ENCODE peak calls at places on chromosomes 12 and 14, in six cellular contexts. V, S, L, M, A and D are unnamed samples.

GRCh38 chr12:89450922-89451321 is 73.7 kb downstream of the GALNT4 start:
- DNase-seq in V (no peak), S (no peak), L (no peak), M (no peak), A (no peak), D (peak)

GRCh38 chr14:61493996-61494395 is 172.6 kb downstream of the PRKCH start:
- DNase-seq in V (no peak), S (no peak), L (no peak), M (no peak), A (no peak), D (peak)

GRCh38 chr12:46371718-46372130 is 849 bp downstream of the SLC38A2 start:
- DNase-seq in V (peak), S (peak), L (peak), M (no peak), A (peak), D (peak)

GRCh38 chr14:103537175-103537990 is 8.4 kb downstream of the TRMT61A start:
- DNase-seq in V (peak), S (no peak), L (no peak), M (no peak), A (no peak), D (peak)

GRCh38 chr14:103058209-103059055 is 1.1 kb upstream of the CDC42BPB start:
- DNase-seq in V (no peak), S (no peak), L (no peak), M (no peak), A (no peak), D (peak)

GRCh38 chr14:50030049-50030448 is 86.3 kb downstream of the VCPKMT start:
- DNase-seq in V (no peak), S (no peak), L (no peak), M (no peak), A (no peak), D (no peak)

GRCh38 chr14:99524091-99524661 is 43.0 kb downstream of the CCNK start:
- DNase-seq in V (no peak), S (no peak), L (no peak), M (no peak), A (no peak), D (no peak)

GRCh38 chr12:122527478-122527944 is 462 bp downstream of the KNTC1 start:
- DNase-seq in V (no peak), S (no peak), L (peak), M (no peak), A (no peak), D (peak)

GRCh38 chr14:21987937-21988336 is 314.3 kb upstream of the OR4E1 start:
- DNase-seq in V (no peak), S (no peak), L (peak), M (no peak), A (no peak), D (peak)

GRCh38 chr14:91113829-91114078 is at the start of gene DGLUCY:
- DNase-seq in V (no peak), S (no peak), L (peak), M (peak), A (no peak), D (peak)

GRCh38 chr12:120230326-120230973 is 29.5 kb upstream of the RPLP0 start:
- DNase-seq in V (no peak), S (no peak), L (peak), M (peak), A (no peak), D (peak)

GRCh38 chr14:94933411-94933964 is 163.6 kb upstream of the GSC start:
- DNase-seq in V (no peak), S (no peak), L (no peak), M (no peak), A (no peak), D (no peak)

GRCh38 chr14:99579077-99579836 is 24.8 kb downstream of the CCDC85C start:
- DNase-seq in V (no peak), S (peak), L (no peak), M (no peak), A (no peak), D (no peak)

GRCh38 chr12:1474567-1475153 is 119.7 kb downstream of the FBXL14 start:
- DNase-seq in V (no peak), S (no peak), L (peak), M (peak), A (no peak), D (peak)

GRCh38 chr14:103065861-103066260 is 8.5 kb upstream of the CDC42BPB start:
- DNase-seq in V (no peak), S (no peak), L (no peak), M (no peak), A (no peak), D (no peak)